ENCODE peak calls at places on chromosomes 7 and 10, in four cellular contexts. One of them, this sample, is unnamed.

GRCh38 chr7:44408596-44408995 is 81.9 kb downstream of the NUDCD3 start:
- DNase-seq in sigmoid colon: no peak
- DNase-seq in BJ: no peak
- DNase-seq in tibial nerve: no peak
- DNase-seq in this sample: no peak

GRCh38 chr10:128063736-128064614 is 62.2 kb downstream of the MKI67 start:
- DNase-seq in BJ: no peak
- DNase-seq in tibial nerve: peak; percentile 4
- DNase-seq in sigmoid colon: peak; percentile 64
- DNase-seq in this sample: peak; percentile 52

GRCh38 chr10:130045091-130045652 is 65.5 kb downstream of the C10orf143 start:
- DNase-seq in sigmoid colon: no peak
- DNase-seq in tibial nerve: no peak
- DNase-seq in BJ: no peak
- DNase-seq in this sample: no peak

GRCh38 chr10:125014086-125014830 is 72.3 kb downstream of the ZRANB1 start:
- DNase-seq in sigmoid colon: peak; percentile 71
- DNase-seq in tibial nerve: no peak
- DNase-seq in BJ: no peak
- DNase-seq in this sample: no peak

GRCh38 chr7:154765118-154765517 is 237.8 kb downstream of the PAXIP1 start:
- DNase-seq in sigmoid colon: no peak
- DNase-seq in tibial nerve: no peak
- DNase-seq in BJ: no peak
- DNase-seq in this sample: no peak

GRCh38 chr7:150379590-150380379 is 655 bp downstream of the ZNF775 start:
- DNase-seq in BJ: no peak
- DNase-seq in tibial nerve: no peak
- DNase-seq in sigmoid colon: peak; percentile 77
- DNase-seq in this sample: peak; percentile 54

GRCh38 chr10:4431114-4431862 is 394.7 kb upstream of the AKR1E2 start:
- DNase-seq in BJ: peak; percentile 49
- DNase-seq in sigmoid colon: no peak
- DNase-seq in tibial nerve: no peak
- DNase-seq in this sample: no peak

GRCh38 chr10:33889371-33889770 is 554.9 kb upstream of the NRP1 start:
- DNase-seq in sigmoid colon: no peak
- DNase-seq in BJ: no peak
- DNase-seq in tibial nerve: no peak
- DNase-seq in this sample: no peak

GRCh38 chr7:140308060-140308459 is 90.3 kb downstream of the SLC37A3 start:
- DNase-seq in sigmoid colon: no peak
- DNase-seq in BJ: no peak
- DNase-seq in tibial nerve: no peak
- DNase-seq in this sample: no peak

GRCh38 chr10:122559228-122559627 is 1.3 kb upstream of the DMBT1 start:
- DNase-seq in tibial nerve: no peak
- DNase-seq in BJ: no peak
- DNase-seq in sigmoid colon: no peak
- DNase-seq in this sample: no peak

GRCh38 chr10:23892296-23892695 is 316.6 kb upstream of the KIAA1217 start:
- DNase-seq in BJ: no peak
- DNase-seq in tibial nerve: no peak
- DNase-seq in sigmoid colon: no peak
- DNase-seq in this sample: no peak

GRCh38 chr7:27198871-27199801 is 755 bp downstream of the HOXA13 start:
- DNase-seq in tibial nerve: no peak
- DNase-seq in sigmoid colon: no peak
- DNase-seq in BJ: no peak
- DNase-seq in this sample: no peak

GRCh38 chr7:40747856-40748255 is 613.1 kb downstream of the SUGCT start:
- DNase-seq in BJ: no peak
- DNase-seq in tibial nerve: no peak
- DNase-seq in sigmoid colon: no peak
- DNase-seq in this sample: no peak

GRCh38 chr7:122137291-122138077 is 6.6 kb downstream of the AASS start:
- DNase-seq in BJ: no peak
- DNase-seq in tibial nerve: no peak
- DNase-seq in sigmoid colon: no peak
- DNase-seq in this sample: no peak

GRCh38 chr7:82959528-82959927 is 203.2 kb downstream of the PCLO start:
- DNase-seq in sigmoid colon: no peak
- DNase-seq in BJ: no peak
- DNase-seq in tibial nerve: no peak
- DNase-seq in this sample: no peak

GRCh38 chr7:85516675-85517074 is 329.8 kb upstream of the SEMA3D start:
- DNase-seq in BJ: no peak
- DNase-seq in tibial nerve: no peak
- DNase-seq in sigmoid colon: no peak
- DNase-seq in this sample: no peak

GRCh38 chr10:66837990-66838389 is 87.8 kb upstream of the LRRTM3 start:
- DNase-seq in sigmoid colon: no peak
- DNase-seq in tibial nerve: no peak
- DNase-seq in BJ: peak; percentile 27
- DNase-seq in this sample: no peak

GRCh38 chr10:111128331-111129167 is 51.7 kb downstream of the ADRA2A start:
- DNase-seq in BJ: no peak
- DNase-seq in tibial nerve: no peak
- DNase-seq in sigmoid colon: no peak
- DNase-seq in this sample: no peak

GRCh38 chr10:118583611-118584010 is 11.8 kb downstream of the PRLHR start:
- DNase-seq in tibial nerve: no peak
- DNase-seq in BJ: no peak
- DNase-seq in sigmoid colon: no peak
- DNase-seq in this sample: no peak

GRCh38 chr7:36286241-36286640 is 103.4 kb upstream of the ANLN start:
- DNase-seq in sigmoid colon: no peak
- DNase-seq in tibial nerve: no peak
- DNase-seq in BJ: no peak
- DNase-seq in this sample: no peak

GRCh38 chr10:58662314-58662713 is 149.6 kb downstream of the BICC1 start:
- DNase-seq in tibial nerve: no peak
- DNase-seq in sigmoid colon: no peak
- DNase-seq in BJ: no peak
- DNase-seq in this sample: no peak

GRCh38 chr7:68362745-68363518 is 1235.3 kb upstream of the AUTS2 start:
- DNase-seq in sigmoid colon: no peak
- DNase-seq in BJ: no peak
- DNase-seq in tibial nerve: no peak
- DNase-seq in this sample: no peak

GRCh38 chr7:150756858-150757257 is 19.6 kb downstream of the GIMAP5 start:
- DNase-seq in tibial nerve: no peak
- DNase-seq in BJ: no peak
- DNase-seq in sigmoid colon: no peak
- DNase-seq in this sample: no peak

GRCh38 chr7:158460665-158461064 is 127.0 kb downstream of the PTPRN2 start:
- DNase-seq in BJ: no peak
- DNase-seq in sigmoid colon: no peak
- DNase-seq in tibial nerve: no peak
- DNase-seq in this sample: no peak

GRCh38 chr10:21047096-21047495 is 150.0 kb upstream of the NEBL start:
- DNase-seq in BJ: no peak
- DNase-seq in tibial nerve: no peak
- DNase-seq in sigmoid colon: no peak
- DNase-seq in this sample: no peak

DNA sequence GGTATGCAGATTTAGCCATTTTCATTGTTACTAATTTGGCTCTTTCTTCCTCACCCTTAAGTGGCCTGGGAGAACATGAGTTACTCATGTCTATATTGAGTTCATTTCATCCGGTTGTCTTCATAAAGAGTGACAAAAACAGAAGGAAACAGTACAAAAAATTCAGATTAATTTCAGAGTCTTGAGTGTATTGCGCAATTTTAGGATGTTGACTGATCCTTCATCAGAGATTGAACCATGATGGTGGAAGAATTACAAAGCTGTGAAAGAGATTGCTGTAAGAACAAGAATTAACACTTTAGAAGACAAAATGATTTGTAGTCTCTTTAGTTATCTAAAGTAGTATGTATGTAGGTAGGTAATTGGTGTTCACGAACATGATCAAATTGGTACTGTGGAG is 194.0 kb upstream of the PPP1R3A start:
- DNase-seq in tibial nerve: no peak
- DNase-seq in sigmoid colon: no peak
- DNase-seq in BJ: no peak
- DNase-seq in this sample: no peak
- H3K4me3 ChIP-seq in tibial nerve: no peak overlapping the region
- H3K4me3 ChIP-seq in sigmoid colon: no peak overlapping the region
- H3K4me3 ChIP-seq in BJ: no peak overlapping the region
- H3K4me3 ChIP-seq in this sample: no peak overlapping the region

GRCh38 chr7:133339772-133340171 is 86.9 kb downstream of the EXOC4 start:
- DNase-seq in tibial nerve: no peak
- DNase-seq in BJ: no peak
- DNase-seq in sigmoid colon: no peak
- DNase-seq in this sample: no peak
- H3K36me3 ChIP-seq in tibial nerve: no peaks in the 10 kb centered on the region
- H3K36me3 ChIP-seq in BJ: no peaks in the 10 kb centered on the region
- H3K36me3 ChIP-seq in sigmoid colon: no peaks in the 10 kb centered on the region
- H3K36me3 ChIP-seq in this sample: no peaks in the 10 kb centered on the region

GRCh38 chr10:1206601-1207000 is 150.4 kb downstream of the WDR37 start:
- DNase-seq in BJ: no peak
- DNase-seq in tibial nerve: no peak
- DNase-seq in sigmoid colon: no peak
- DNase-seq in this sample: no peak
- H3K4me3 ChIP-seq in BJ: no peak overlapping the region
- H3K4me3 ChIP-seq in tibial nerve: no peak overlapping the region
- H3K4me3 ChIP-seq in sigmoid colon: no peak overlapping the region
- H3K4me3 ChIP-seq in this sample: no peak overlapping the region

DNA sequence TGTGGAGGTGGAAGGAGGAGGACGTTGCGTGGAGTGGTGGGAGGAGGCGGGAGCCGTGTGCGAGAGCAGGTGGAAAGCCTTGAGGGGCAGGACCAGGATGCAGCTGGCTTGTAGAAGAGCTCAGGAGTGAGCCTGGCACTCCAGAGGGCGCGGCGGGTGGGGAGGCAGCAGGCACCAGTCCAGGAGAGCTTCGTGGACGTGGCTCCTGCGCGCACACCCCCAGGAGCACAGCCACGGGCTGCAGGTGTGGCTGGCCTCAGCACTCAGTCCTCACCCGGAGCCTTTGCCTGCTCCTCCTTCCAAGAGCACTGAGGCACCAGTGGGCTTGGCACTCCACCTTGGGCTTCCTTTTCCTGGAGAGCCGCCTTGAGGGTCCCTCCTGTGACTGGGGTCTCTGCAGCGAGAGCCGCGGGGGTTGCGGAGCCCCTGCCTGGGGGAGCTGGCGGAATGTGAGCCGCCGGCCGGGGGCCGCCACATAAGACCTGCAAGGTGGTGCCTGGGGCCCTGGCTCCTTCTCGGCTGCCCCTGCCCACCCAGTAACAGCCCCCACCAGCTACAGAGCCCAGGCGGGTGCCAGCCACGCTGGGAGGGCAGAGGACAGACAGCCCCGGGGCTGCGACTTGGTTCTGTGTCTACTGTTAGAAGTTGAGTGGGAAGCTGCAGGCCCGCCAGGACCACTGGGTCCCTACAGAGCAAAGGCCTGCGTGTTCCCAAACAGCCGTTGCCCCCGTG is 11.1 kb downstream of the MAFK start:
- DNase-seq in tibial nerve: no peak
- DNase-seq in sigmoid colon: peak; percentile 65
- DNase-seq in BJ: no peak
- DNase-seq in this sample: peak; percentile 6
- H3K36me3 ChIP-seq in tibial nerve: no peaks in the 10 kb centered on the region
- H3K36me3 ChIP-seq in sigmoid colon: peaks cover 55% of the 10 kb centered on the region
- H3K36me3 ChIP-seq in BJ: peaks cover 26% of the 10 kb centered on the region
- H3K36me3 ChIP-seq in this sample: peaks cover 22% of the 10 kb centered on the region

This sample was measured in GM06990.